ENCODE peak calls at places on chromosomes 6 and 20, in eight cellular contexts. E is cardiac muscle cell, D is AG09309, A is fibroblast of mammary gland, W is AG04450, U is heart right ventricle, Q is NB4, J is transverse colon. C is an unnamed sample.

GRCh38 chr6:43856005-43856765 is 86.2 kb downstream of the VEGFA start:
- DNase-seq in E (peak), D (no peak), A (no peak), W (no peak), U (peak), Q (peak), J (peak), C (no peak)

GRCh38 chr20:63186528-63187316 is 29.2 kb downstream of the YTHDF1 start:
- DNase-seq in E (no peak), D (no peak), A (no peak), W (no peak), U (no peak), Q (no peak), J (no peak), C (no peak)

GRCh38 chr20:8646026-8646425 is 422.9 kb upstream of the PLCB4 start:
- DNase-seq in E (peak), D (peak), A (peak), W (no peak), U (no peak), Q (no peak), J (no peak), C (no peak)

GRCh38 chr6:52994789-52995078 is 350 bp downstream of the GSTA4 start:
- DNase-seq in E (no peak), D (no peak), A (no peak), W (no peak), U (peak), Q (no peak), J (peak), C (peak)

GRCh38 chr6:166318649-166319600 is 10.7 kb upstream of the PRR18 start:
- DNase-seq in E (no peak), D (no peak), A (no peak), W (no peak), U (peak), Q (no peak), J (no peak), C (no peak)

GRCh38 chr6:38973178-38974057 is 75.2 kb upstream of the GLP1R start:
- DNase-seq in E (peak), D (peak), A (peak), W (peak), U (no peak), Q (peak), J (no peak), C (peak)

GRCh38 chr6:120938876-120939231 is 395.4 kb downstream of the TBC1D32 start:
- DNase-seq in E (no peak), D (no peak), A (no peak), W (no peak), U (no peak), Q (peak), J (no peak), C (peak)

GRCh38 chr6:107786709-107787588 is 37.2 kb downstream of the SCML4 start:
- DNase-seq in E (no peak), D (no peak), A (no peak), W (no peak), U (no peak), Q (no peak), J (peak), C (peak)

GRCh38 chr6:83633149-83633548 is 75.8 kb downstream of the SNAP91 start:
- DNase-seq in E (no peak), D (no peak), A (no peak), W (no peak), U (no peak), Q (peak), J (no peak), C (peak)

GRCh38 chr6:132768051-132768517 is 10.4 kb upstream of the VNN2 start:
- DNase-seq in E (peak), D (no peak), A (peak), W (no peak), U (peak), Q (peak), J (peak), C (peak)

GRCh38 chr6:163263196-163263595 is 151.3 kb upstream of the QKI start:
- DNase-seq in E (peak), D (no peak), A (peak), W (no peak), U (peak), Q (no peak), J (no peak), C (no peak)

GRCh38 chr6:156935000-156935399 is 157.8 kb downstream of the ARID1B start:
- DNase-seq in E (no peak), D (no peak), A (no peak), W (no peak), U (no peak), Q (no peak), J (no peak), C (no peak)

GRCh38 chr20:51366155-51366886 is 176.2 kb downstream of the NFATC2 start:
- DNase-seq in E (peak), D (peak), A (peak), W (peak), U (peak), Q (no peak), J (peak), C (peak)

GRCh38 chr6:82702574-82702973 is 339.0 kb downstream of the TPBG start:
- DNase-seq in E (no peak), D (no peak), A (no peak), W (no peak), U (no peak), Q (no peak), J (no peak), C (peak)

GRCh38 chr6:167501831-167502385 is 177.0 kb downstream of the TTLL2 start:
- DNase-seq in E (peak), D (no peak), A (no peak), W (no peak), U (no peak), Q (peak), J (peak), C (no peak)

GRCh38 chr6:169545956-169546355 is 155.9 kb downstream of the WDR27 start:
- DNase-seq in E (peak), D (no peak), A (peak), W (no peak), U (no peak), Q (no peak), J (no peak), C (no peak)

GRCh38 chr6:136820541-136820940 is 1.9 kb upstream of the PEX7 start:
- DNase-seq in E (no peak), D (no peak), A (no peak), W (no peak), U (no peak), Q (no peak), J (no peak), C (no peak)

GRCh38 chr6:26024651-26025046 is 62.0 kb downstream of the TRIM38 start:
- DNase-seq in E (no peak), D (no peak), A (no peak), W (no peak), U (no peak), Q (no peak), J (no peak), C (no peak)

GRCh38 chr6:134729590-134729989 is 220.3 kb downstream of the ALDH8A1 start:
- DNase-seq in E (peak), D (no peak), A (peak), W (no peak), U (no peak), Q (no peak), J (no peak), C (no peak)

GRCh38 chr6:151693366-151693765 is 114.1 kb upstream of the ESR1 start:
- DNase-seq in E (no peak), D (no peak), A (no peak), W (no peak), U (no peak), Q (no peak), J (no peak), C (no peak)

GRCh38 chr6:151689499-151690201 is 117.8 kb upstream of the ESR1 start:
- DNase-seq in E (no peak), D (no peak), A (no peak), W (no peak), U (no peak), Q (no peak), J (no peak), C (no peak)

GRCh38 chr6:151692216-151692615 is 115.3 kb upstream of the ESR1 start:
- DNase-seq in E (no peak), D (no peak), A (peak), W (no peak), U (no peak), Q (no peak), J (no peak), C (no peak)

GRCh38 chr6:151690768-151691562 is 116.5 kb upstream of the ESR1 start:
- DNase-seq in E (peak), D (no peak), A (peak), W (no peak), U (no peak), Q (no peak), J (no peak), C (peak)

GRCh38 chr6:151690303-151690702 is 117.2 kb upstream of the ESR1 start:
- DNase-seq in E (peak), D (no peak), A (peak), W (no peak), U (no peak), Q (no peak), J (no peak), C (peak)
- TF ChIP-seq CTCF in E (no peak), D (no peak), A (peak), W (no peak), U (no peak), Q (no peak), J (no peak), C (no peak)

DNA sequence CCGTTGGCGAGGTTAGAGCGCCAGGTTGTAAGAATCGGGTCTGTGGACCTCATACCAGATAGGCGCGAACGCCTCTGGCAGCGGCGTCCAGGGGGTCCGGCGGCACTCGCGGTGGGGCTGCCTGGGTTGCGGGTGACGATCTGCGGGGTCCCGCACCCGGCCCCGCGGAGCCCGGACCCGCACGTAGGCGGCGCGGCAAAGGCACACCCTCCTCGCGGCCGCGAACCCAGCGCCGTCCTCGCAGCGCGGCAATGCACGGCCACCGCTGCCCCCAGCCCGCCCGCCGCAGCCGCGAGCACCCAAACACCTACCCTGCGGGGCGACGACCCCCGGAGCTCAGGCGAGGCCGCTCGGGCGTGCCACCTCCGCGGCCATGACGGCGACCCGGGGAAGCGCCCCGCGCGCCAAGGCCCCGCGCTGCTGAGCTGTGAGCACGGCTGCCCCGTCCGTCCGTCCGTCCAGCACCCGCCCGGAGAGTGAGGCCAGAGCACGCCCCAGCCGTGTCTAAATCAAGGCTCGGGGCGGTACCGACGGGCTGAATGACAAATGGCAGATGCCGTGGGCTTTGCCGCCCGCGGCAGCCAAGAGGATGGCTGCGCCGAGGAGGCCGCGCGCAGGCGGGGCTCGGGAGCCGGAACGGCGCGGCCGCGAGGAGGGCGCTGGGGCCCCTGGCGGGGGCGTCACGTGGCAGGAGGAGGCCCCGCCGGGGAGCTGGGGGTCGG is at the start of gene PLAGL1:
- DNase-seq in E (peak), D (no peak), A (peak), W (peak), U (peak), Q (peak), J (peak), C (peak)
- H3K4me3 ChIP-seq in E (peak), D (peak), A (peak), W (peak), U (peak), Q (peak), J (peak), C (peak)

GRCh38 chr6:46704562-46704961 is 16.9 kb downstream of the TDRD6 start:
- DNase-seq in E (peak), D (no peak), A (peak), W (no peak), U (no peak), Q (peak), J (no peak), C (no peak)
- TF ChIP-seq CTCF in E (no peak), D (peak), A (peak), W (no peak), U (peak), Q (peak), J (no peak), C (no peak)

GRCh38 chr20:4508773-4509172 is 212.9 kb upstream of the PRND start:
- DNase-seq in E (no peak), D (no peak), A (no peak), W (no peak), U (no peak), Q (no peak), J (no peak), C (no peak)

GRCh38 chr20:4511776-4512175 is 209.9 kb upstream of the PRND start:
- DNase-seq in E (no peak), D (no peak), A (peak), W (no peak), U (no peak), Q (no peak), J (no peak), C (no peak)

GRCh38 chr20:4504814-4505213 is 216.9 kb upstream of the PRND start:
- DNase-seq in E (no peak), D (no peak), A (no peak), W (no peak), U (no peak), Q (no peak), J (no peak), C (no peak)

GRCh38 chr20:4509825-4510522 is 211.7 kb upstream of the PRND start:
- DNase-seq in E (no peak), D (no peak), A (peak), W (no peak), U (no peak), Q (no peak), J (no peak), C (no peak)

DNA sequence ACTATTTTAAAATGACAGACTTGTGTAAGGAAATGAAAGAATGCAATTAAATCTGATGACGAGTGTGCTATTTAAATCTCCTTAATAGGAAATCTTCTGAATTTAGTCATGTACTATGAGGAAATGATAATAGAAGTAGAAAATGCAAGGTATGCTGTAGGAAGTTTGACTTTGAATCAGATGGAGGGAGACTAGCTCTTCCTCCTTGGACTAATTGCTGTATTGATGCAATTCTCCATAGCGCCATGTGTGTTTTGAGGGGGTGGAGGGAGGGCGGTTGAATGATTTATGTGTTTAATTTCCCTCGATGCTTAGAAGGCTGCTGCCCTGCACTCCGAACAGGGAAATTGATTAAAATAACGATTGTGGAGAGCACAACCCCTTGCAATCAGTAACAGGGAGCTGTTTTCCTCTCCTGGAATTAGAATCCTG is 214.4 kb upstream of the PRND start:
- DNase-seq in E (peak), D (peak), A (peak), W (peak), U (no peak), Q (no peak), J (no peak), C (no peak)
- H3K4me3 ChIP-seq in E (no peak), D (no peak), A (no peak), W (no peak), U (no peak), Q (no peak), J (no peak), C (no peak)

DNA sequence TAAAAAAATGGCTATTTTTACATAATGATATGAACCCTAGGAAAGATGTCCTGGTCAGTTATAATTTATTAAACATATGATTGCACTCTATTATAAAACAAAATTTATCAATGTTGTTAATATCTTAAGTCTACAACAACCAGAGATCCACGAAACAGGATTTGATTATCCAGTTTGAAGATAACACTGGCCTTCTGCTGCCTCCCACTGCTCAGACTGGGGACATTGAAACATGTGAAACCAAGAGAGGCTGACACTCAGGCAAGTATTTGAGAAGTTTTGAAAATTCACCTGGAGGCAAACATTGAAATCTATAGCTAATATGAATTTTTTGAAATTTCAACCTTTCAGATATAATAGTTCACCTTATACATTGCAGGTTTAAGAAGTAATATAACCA is 219.3 kb upstream of the HSF2 start:
- DNase-seq in E (peak), D (peak), A (peak), W (no peak), U (no peak), Q (no peak), J (no peak), C (no peak)
- TF ChIP-seq CTCF in E (no peak), D (peak), A (peak), W (peak), U (peak), Q (no peak), J (no peak), C (no peak)

GRCh38 chr6:160347259-160348208 is 644 bp upstream of the SLC22A3 start:
- DNase-seq in E (no peak), D (no peak), A (no peak), W (no peak), U (no peak), Q (no peak), J (peak), C (no peak)
- H3K4me3 ChIP-seq in E (peak), D (no peak), A (no peak), W (no peak), U (peak), Q (no peak), J (peak), C (no peak)